ENCODE peak calls at places on chromosomes 12 and 14, in seven cellular contexts. H is brain microvascular endothelial cell, W is PC-9, K is left lung, V is tibial nerve, T is fibroblast of mammary gland, Q is Caco-2. R is an unnamed sample.

GRCh38 chr12:108457006-108457733 is 57.9 kb upstream of the FICD start:
- DNase-seq in H (peak; percentile 49), W (no peak), K (no peak), V (no peak), T (peak; percentile 57), Q (peak; percentile 47), R (no peak)

GRCh38 chr14:85534914-85535313 is 5.0 kb downstream of the FLRT2 start:
- DNase-seq in H (no peak), W (no peak), K (no peak), V (no peak), T (peak; percentile 20), Q (no peak), R (no peak)

GRCh38 chr12:30694412-30694955 is 1.2 kb downstream of the IPO8 start:
- DNase-seq in H (no peak), W (no peak), K (no peak), V (no peak), T (peak; percentile 26), Q (no peak), R (no peak)

GRCh38 chr12:50017047-50017446 is 8.2 kb downstream of the RACGAP1 start:
- DNase-seq in H (peak; percentile 86), W (no peak), K (peak; percentile 78), V (peak; percentile 37), T (peak; percentile 96), Q (no peak), R (peak; percentile 8)

GRCh38 chr12:104656921-104657320 is 200.2 kb downstream of the CHST11 start:
- DNase-seq in H (no peak), W (no peak), K (no peak), V (no peak), T (peak; percentile 79), Q (no peak), R (no peak)

GRCh38 chr12:76144253-76144564 is 59.7 kb upstream of the NAP1L1 start:
- DNase-seq in H (peak; percentile 81), W (peak; percentile 10), K (no peak), V (no peak), T (peak; percentile 51), Q (no peak), R (no peak)

GRCh38 chr12:53967451-53968059 is 5.4 kb upstream of the HOXC11 start:
- DNase-seq in H (no peak), W (no peak), K (no peak), V (no peak), T (no peak), Q (no peak), R (no peak)

GRCh38 chr12:3213171-3213570 is 136.0 kb downstream of the TSPAN9 start:
- DNase-seq in H (no peak), W (no peak), K (no peak), V (no peak), T (no peak), Q (no peak), R (no peak)

GRCh38 chr14:103056322-103057027 is 874 bp downstream of the CDC42BPB start:
- DNase-seq in H (peak; percentile 61), W (peak; percentile 72), K (peak; percentile 69), V (no peak), T (peak; percentile 72), Q (peak; percentile 64), R (no peak)

GRCh38 chr12:80186727-80187217 is 87.4 kb downstream of the OTOGL start:
- DNase-seq in H (peak; percentile 91), W (peak; percentile 28), K (no peak), V (peak; percentile 32), T (peak; percentile 96), Q (peak; percentile 63), R (peak; percentile 74)

GRCh38 chr12:1540690-1541089 is 53.7 kb downstream of the FBXL14 start:
- DNase-seq in H (no peak), W (peak; percentile 42), K (no peak), V (no peak), T (peak; percentile 77), Q (no peak), R (no peak)

GRCh38 chr12:132429932-132430643 is 59.9 kb upstream of the FBRSL1 start:
- DNase-seq in H (no peak), W (peak; percentile 66), K (peak; percentile 72), V (no peak), T (no peak), Q (peak; percentile 76), R (no peak)

GRCh38 chr12:108653082-108653516 is 19.4 kb upstream of the SELPLG start:
- DNase-seq in H (no peak), W (no peak), K (no peak), V (no peak), T (no peak), Q (no peak), R (peak; percentile 34)

GRCh38 chr14:66045572-66046021 is 440.6 kb upstream of the CCDC196 start:
- DNase-seq in H (peak; percentile 27), W (no peak), K (no peak), V (no peak), T (no peak), Q (no peak), R (no peak)

GRCh38 chr12:132638541-132639408 is 20.2 kb downstream of the P2RX2 start:
- DNase-seq in H (peak; percentile 53), W (peak; percentile 41), K (no peak), V (peak; percentile 33), T (peak; percentile 81), Q (peak; percentile 55), R (no peak)

GRCh38 chr12:27186240-27186839 is 57.7 kb upstream of the STK38L start:
- DNase-seq in H (no peak), W (no peak), K (no peak), V (no peak), T (peak; percentile 20), Q (no peak), R (no peak)

GRCh38 chr12:109089683-109090082 is 3.6 kb downstream of the ALKBH2 start:
- DNase-seq in H (no peak), W (no peak), K (no peak), V (no peak), T (no peak), Q (no peak), R (peak; percentile 50)

GRCh38 chr14:55059333-55059732 is 7.9 kb downstream of the MAPK1IP1L start:
- DNase-seq in H (no peak), W (no peak), K (no peak), V (no peak), T (no peak), Q (no peak), R (no peak)

GRCh38 chr14:92352158-92352985 is 29.4 kb downstream of the SLC24A4 start:
- DNase-seq in H (peak; percentile 5), W (no peak), K (no peak), V (no peak), T (peak; percentile 46), Q (no peak), R (no peak)

DNA sequence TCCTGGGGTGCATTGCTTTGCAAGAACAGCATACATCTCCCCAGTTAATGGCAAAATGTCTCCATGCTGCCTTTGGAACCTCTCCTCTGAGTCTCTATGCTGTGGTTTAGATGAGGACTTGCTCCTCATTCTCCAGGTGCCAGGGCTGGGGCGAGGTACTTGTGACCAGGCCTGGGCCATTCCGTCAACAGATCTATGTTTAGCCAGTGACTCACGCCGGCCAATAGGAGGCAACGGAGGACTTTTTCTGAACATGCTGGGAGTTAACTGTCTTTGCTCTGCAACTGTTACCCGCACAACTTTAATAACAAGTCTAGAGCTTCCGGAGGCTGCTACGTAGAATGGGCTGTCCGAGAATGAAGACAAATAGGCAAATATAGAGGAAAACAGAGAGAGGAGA is 214.2 kb downstream of the GLT1D1 start:
- DNase-seq in H (peak; percentile 37), W (no peak), K (no peak), V (no peak), T (no peak), Q (no peak), R (no peak)
- TF ChIP-seq CTCF in H (peak; percentile 22), W (no peak), K (no peak), V (no peak), T (no peak), Q (no peak), R (no peak)

GRCh38 chr12:110159671-110160245 is 35.6 kb downstream of the IFT81 start:
- DNase-seq in H (no peak), W (no peak), K (no peak), V (no peak), T (no peak), Q (no peak), R (no peak)
- H3K4me3 ChIP-seq in H (no peak overlapping the region), W (no peak overlapping the region), K (no peak overlapping the region), V (no peak overlapping the region), T (no peak overlapping the region), Q (no peak overlapping the region), R (no peak overlapping the region)

GRCh38 chr12:85872497-85873091 is 1.5 kb upstream of the NTS start:
- DNase-seq in H (peak; percentile 43), W (no peak), K (no peak), V (no peak), T (peak; percentile 72), Q (no peak), R (peak; percentile 26)

GRCh38 chr12:85877459-85877858 is 3.4 kb downstream of the NTS start:
- DNase-seq in H (no peak), W (no peak), K (no peak), V (no peak), T (no peak), Q (no peak), R (no peak)

GRCh38 chr12:85874064-85874463 is at the start of gene NTS:
- DNase-seq in H (no peak), W (no peak), K (no peak), V (no peak), T (no peak), Q (no peak), R (no peak)
- TF ChIP-seq CTCF in H (peak; percentile 33), W (no peak), K (no peak), V (no peak), T (no peak), Q (no peak), R (no peak)

DNA sequence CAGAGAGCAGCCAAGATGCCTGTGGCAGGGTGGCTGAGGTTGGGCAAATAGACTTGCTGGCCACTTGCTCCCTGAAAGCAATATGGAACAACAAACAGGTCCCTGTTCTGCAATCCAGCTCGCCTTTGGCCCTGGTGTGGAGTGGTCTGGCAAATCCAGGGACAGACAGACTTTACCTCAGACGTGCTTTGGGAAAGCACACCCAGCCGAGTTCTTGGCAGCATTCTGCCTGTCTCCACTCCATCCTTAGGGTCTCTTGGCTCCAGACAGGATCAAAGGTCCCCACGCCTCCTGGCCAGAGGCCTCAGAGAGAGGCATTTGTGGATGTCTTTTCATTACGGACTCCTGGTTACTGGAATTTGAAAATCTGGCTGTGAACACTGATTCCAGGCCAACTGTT is 60.4 kb downstream of the GALNT8 start:
- DNase-seq in H (no peak), W (no peak), K (no peak), V (peak; percentile 55), T (no peak), Q (no peak), R (no peak)
- H3K4me3 ChIP-seq in H (no peak overlapping the region), W (no peak overlapping the region), K (no peak overlapping the region), V (no peak overlapping the region), T (no peak overlapping the region), Q (no peak overlapping the region), R (no peak overlapping the region)

DNA sequence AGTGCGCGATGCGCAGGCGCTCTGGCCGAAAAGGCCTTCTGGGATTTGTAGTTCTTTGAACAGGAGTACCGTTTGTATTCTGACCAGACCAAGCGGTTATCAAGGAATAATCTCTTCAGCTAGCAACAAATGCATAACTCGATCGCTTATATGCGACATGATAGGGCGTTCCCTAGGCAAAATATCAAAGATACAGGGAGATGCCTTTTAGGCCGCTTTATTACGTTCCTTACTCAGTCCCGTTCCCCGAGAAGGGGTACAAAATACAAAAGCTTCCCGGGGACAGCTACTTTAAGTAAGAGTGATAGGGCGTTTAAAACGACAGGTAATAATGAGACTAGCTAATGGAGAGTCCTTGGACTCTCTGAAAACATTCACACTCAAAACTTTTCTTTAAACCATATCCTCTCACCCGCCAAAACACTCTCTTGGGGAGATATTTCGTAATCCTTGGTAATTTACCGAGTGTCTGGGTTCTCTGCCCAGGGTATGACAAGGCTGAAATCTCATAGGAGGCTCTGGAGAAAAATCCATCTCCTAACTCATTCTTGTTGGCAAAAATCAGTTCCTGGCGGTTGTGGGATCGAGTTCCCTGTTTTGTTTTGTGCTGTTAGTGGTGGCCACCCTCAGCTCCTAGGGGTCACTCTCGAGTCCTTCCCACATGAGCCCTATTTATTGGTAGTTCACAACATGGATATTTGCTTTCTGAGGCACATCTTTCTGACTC is 412 bp upstream of the SNW1 start:
- DNase-seq in H (peak; percentile 94), W (peak; percentile 43), K (peak; percentile 40), V (no peak), T (peak; percentile 93), Q (peak; percentile 51), R (peak; percentile 84)
- TF ChIP-seq CTCF in H (peak; percentile 37), W (peak; percentile 61), K (peak; percentile 19), V (peak; percentile 16), T (peak; percentile 36), Q (peak; percentile 36), R (peak; percentile 34)

R was measured in LNCaP clone FGC.